ENCODE peak calls at places on chromosome 15, in eight cellular contexts. Z is T-helper 2 cell; V is tibial nerve; F is OCI-LY7; Q is Calu3; B is NCI-H774; L is activated CD4-positive, alpha-beta T cell treated with anti-CD3 and anti-CD28 coated beads, Interleukin-2, amount 10 ng/mL, durations not matched to agents 7 days and 5 days; N is lung. S is an unnamed sample.

GRCh38 chr15:64048766-64049165 is 2.5 kb upstream of the DAPK2 start:
- DNase-seq in Z (no peak), F (peak), L (no peak), N (no peak), V (no peak), Q (no peak), B (no peak), S (no peak)

GRCh38 chr15:80095959-80096358 is 36.5 kb downstream of the ZFAND6 start:
- DNase-seq in B (no peak), L (no peak), Z (no peak), F (no peak), V (no peak), N (no peak), Q (no peak), S (no peak)

GRCh38 chr15:91116379-91117067 is 16.5 kb downstream of the SV2B start:
- DNase-seq in Z (no peak), F (no peak), V (no peak), L (no peak), B (peak), Q (peak), N (no peak), S (no peak)

GRCh38 chr15:78247895-78248294 is 13.5 kb upstream of the ACSBG1 start:
- DNase-seq in V (no peak), Z (no peak), F (no peak), B (no peak), Q (no peak), L (no peak), N (no peak), S (no peak)

GRCh38 chr15:66603301-66604179 is 37.7 kb upstream of the LCTL start:
- DNase-seq in F (peak), B (peak), Q (peak), Z (peak), L (peak), N (peak), V (no peak), S (peak)

GRCh38 chr15:71730277-71731144 is 79.8 kb upstream of the NR2E3 start:
- DNase-seq in Z (no peak), B (peak), V (no peak), Q (peak), F (peak), L (peak), N (peak), S (peak)

GRCh38 chr15:55703873-55704285 is 39.1 kb downstream of the PRTG start:
- DNase-seq in Q (no peak), Z (no peak), V (no peak), B (no peak), L (no peak), N (no peak), F (peak), S (peak)

GRCh38 chr15:70289191-70289955 is 191.7 kb upstream of the TLE3 start:
- DNase-seq in Z (no peak), Q (no peak), V (no peak), B (no peak), N (peak), L (no peak), F (no peak), S (no peak)

GRCh38 chr15:70509282-70510272 is 253.8 kb downstream of the UACA start:
- DNase-seq in B (no peak), L (no peak), Z (no peak), V (no peak), N (no peak), Q (no peak), F (no peak), S (no peak)

GRCh38 chr15:93973287-93973686 is 258.1 kb upstream of the MCTP2 start:
- DNase-seq in L (no peak), V (peak), N (no peak), F (no peak), Z (no peak), B (no peak), Q (no peak), S (no peak)

GRCh38 chr15:63065262-63066234 is 23.0 kb downstream of the TPM1 start:
- DNase-seq in L (no peak), V (no peak), N (no peak), Q (no peak), Z (no peak), B (no peak), F (peak), S (no peak)

GRCh38 chr15:63991706-63992105 is 54.6 kb downstream of the DAPK2 start:
- DNase-seq in L (no peak), N (no peak), F (peak), Z (no peak), B (no peak), Q (no peak), V (no peak), S (no peak)

GRCh38 chr15:90241343-90242192 is 7.6 kb downstream of the GDPGP1 start:
- DNase-seq in Q (no peak), Z (no peak), V (no peak), B (no peak), F (no peak), L (no peak), N (no peak), S (no peak)

GRCh38 chr15:79863886-79864285 is 32.9 kb downstream of the MTHFS start:
- DNase-seq in Q (no peak), N (no peak), B (no peak), Z (no peak), F (no peak), V (no peak), L (no peak), S (no peak)

GRCh38 chr15:35921051-35921450 is 375.1 kb upstream of the DPH6 start:
- DNase-seq in L (no peak), Z (no peak), B (no peak), F (no peak), V (no peak), N (no peak), Q (no peak), S (no peak)

GRCh38 chr15:49860101-49860500 is 239.3 kb downstream of the DTWD1 start:
- DNase-seq in V (no peak), N (no peak), F (no peak), Q (no peak), B (no peak), L (no peak), Z (no peak), S (no peak)

GRCh38 chr15:68427961-68428360 is 4.0 kb downstream of the ITGA11 start:
- DNase-seq in B (no peak), Q (no peak), L (no peak), N (no peak), F (no peak), Z (no peak), V (no peak), S (no peak)

GRCh38 chr15:25180606-25181289 is 226.0 kb downstream of the SNRPN start:
- DNase-seq in N (no peak), B (no peak), F (no peak), L (no peak), Q (no peak), V (no peak), Z (no peak), S (no peak)

GRCh38 chr15:90082140-90082713 is 20.0 kb downstream of the IDH2 start:
- DNase-seq in B (no peak), F (no peak), L (no peak), Z (no peak), N (no peak), V (no peak), Q (no peak), S (no peak)

GRCh38 chr15:98823012-98823458 is 174.7 kb downstream of the IGF1R start:
- DNase-seq in Q (peak), B (no peak), V (no peak), Z (no peak), L (no peak), F (no peak), N (no peak), S (peak)

GRCh38 chr15:70470556-70471191 is 292.7 kb downstream of the UACA start:
- DNase-seq in Z (no peak), F (no peak), V (no peak), B (no peak), N (no peak), Q (no peak), L (no peak), S (no peak)

GRCh38 chr15:100642217-100642949 is 40.0 kb downstream of the ASB7 start:
- DNase-seq in Z (no peak), Q (no peak), L (no peak), F (no peak), N (no peak), V (no peak), B (no peak), S (no peak)

GRCh38 chr15:68386587-68387287 is 45.2 kb downstream of the ITGA11 start:
- DNase-seq in Q (no peak), L (no peak), V (no peak), N (no peak), B (no peak), Z (no peak), F (no peak), S (no peak)

GRCh38 chr15:100873029-100873677 is 6.5 kb upstream of the ALDH1A3 start:
- DNase-seq in B (peak), N (peak), Q (peak), Z (no peak), V (peak), F (peak), L (peak), S (peak)

GRCh38 chr15:40819048-40819447 is 9.5 kb downstream of the PPP1R14D start:
- DNase-seq in L (no peak), Z (no peak), V (no peak), Q (no peak), N (no peak), F (no peak), B (no peak), S (no peak)

GRCh38 chr15:50911641-50912040 is 3.2 kb downstream of the AP4E1 start:
- DNase-seq in V (no peak), F (no peak), Q (no peak), N (no peak), L (no peak), Z (no peak), B (no peak), S (no peak)

GRCh38 chr15:48928877-48929538 is 34.7 kb downstream of the SHC4 start:
- DNase-seq in N (no peak), Q (no peak), L (peak), V (no peak), B (no peak), Z (no peak), F (no peak), S (no peak)

GRCh38 chr15:73325191-73325980 is 43.4 kb downstream of the HCN4 start:
- DNase-seq in Z (no peak), L (no peak), V (no peak), Q (peak), N (no peak), F (peak), B (no peak), S (peak)

GRCh38 chr15:36161108-36161507 is 418.3 kb upstream of the CDIN1 start:
- DNase-seq in V (no peak), B (no peak), N (no peak), Z (no peak), L (no peak), Q (no peak), F (no peak), S (no peak)

GRCh38 chr15:31226011-31226410 is 100.6 kb upstream of the KLF13 start:
- DNase-seq in L (no peak), B (no peak), F (peak), N (no peak), Z (no peak), Q (no peak), V (no peak), S (no peak)

GRCh38 chr15:80249973-80250372 is 2.0 kb downstream of the CTXND1 start:
- DNase-seq in L (no peak), B (no peak), Q (no peak), F (no peak), V (no peak), N (no peak), Z (no peak), S (no peak)

S was measured in DND-41.